ENCODE peak calls at places on chromosomes 5 and 9, in seven cellular contexts. K, F, R, S, J, L and Q are unnamed samples.
A peak's percentile ranks its signal among the peaks of the same experiment; 100 is the strongest.

GRCh38 chr9:87678650-87679355 is 47.1 kb upstream of the CTSL start:
- DNase-seq in K (peak; percentile 78), F (peak; percentile 52), R (peak; percentile 88), S (peak; percentile 75), J (no peak), L (no peak), Q (peak; percentile 71)

GRCh38 chr5:123496892-123497291 is 15.1 kb upstream of the CSNK1G3 start:
- DNase-seq in K (no peak), F (no peak), R (peak; percentile 29), S (no peak), J (no peak), L (no peak), Q (no peak)

GRCh38 chr5:181170996-181171395 is 23.6 kb downstream of the OR2V2 start:
- DNase-seq in K (no peak), F (no peak), R (no peak), S (no peak), J (no peak), L (no peak), Q (no peak)

GRCh38 chr5:122736086-122736485 is 38.8 kb upstream of the SNX2 start:
- DNase-seq in K (no peak), F (no peak), R (no peak), S (no peak), J (no peak), L (no peak), Q (no peak)

GRCh38 chr5:63500242-63500641 is 462.0 kb downstream of the HTR1A start:
- DNase-seq in K (no peak), F (peak; percentile 32), R (no peak), S (no peak), J (no peak), L (no peak), Q (no peak)

GRCh38 chr9:131500377-131500776 is 2.3 kb upstream of the POMT1 start:
- DNase-seq in K (peak; percentile 16), F (no peak), R (no peak), S (no peak), J (no peak), L (peak; percentile 72), Q (no peak)

GRCh38 chr9:6931913-6932312 is 174.1 kb downstream of the KDM4C start:
- DNase-seq in K (peak; percentile 36), F (no peak), R (peak; percentile 24), S (no peak), J (no peak), L (no peak), Q (no peak)

GRCh38 chr5:116492776-116493175 is 81.8 kb downstream of the SEMA6A start:
- DNase-seq in K (no peak), F (no peak), R (no peak), S (no peak), J (no peak), L (no peak), Q (no peak)

GRCh38 chr9:68872026-68872501 is 141.8 kb downstream of the PRKACG start:
- DNase-seq in K (no peak), F (no peak), R (no peak), S (no peak), J (no peak), L (no peak), Q (no peak)

GRCh38 chr5:164335837-164336236 is 830.4 kb downstream of the MAT2B start:
- DNase-seq in K (no peak), F (no peak), R (no peak), S (no peak), J (no peak), L (no peak), Q (no peak)

GRCh38 chr9:21576331-21577189 is 94.4 kb upstream of the IFNE start:
- DNase-seq in K (peak; percentile 81), F (no peak), R (peak; percentile 78), S (no peak), J (no peak), L (no peak), Q (no peak)

GRCh38 chr5:149464796-149465489 is 85.9 kb upstream of the IL17B start:
- DNase-seq in K (no peak), F (no peak), R (peak; percentile 85), S (no peak), J (no peak), L (no peak), Q (no peak)

GRCh38 chr5:13427859-13428557 is 516.5 kb downstream of the DNAH5 start:
- DNase-seq in K (no peak), F (no peak), R (no peak), S (no peak), J (no peak), L (no peak), Q (no peak)

GRCh38 chr5:61657010-61657409 is 325.0 kb downstream of the ZSWIM6 start:
- DNase-seq in K (no peak), F (no peak), R (no peak), S (no peak), J (no peak), L (no peak), Q (no peak)

GRCh38 chr9:136545065-136545965 is 533 bp downstream of the NOTCH1 start:
- DNase-seq in K (peak; percentile 28), F (peak; percentile 66), R (peak; percentile 57), S (no peak), J (no peak), L (peak; percentile 46), Q (no peak)

GRCh38 chr5:136518814-136519213 is 153.5 kb upstream of the TRPC7 start:
- DNase-seq in K (no peak), F (no peak), R (no peak), S (no peak), J (no peak), L (no peak), Q (no peak)

GRCh38 chr9:948497-948896 is 28.0 kb upstream of the DMRT3 start:
- DNase-seq in K (no peak), F (no peak), R (no peak), S (no peak), J (no peak), L (no peak), Q (no peak)

GRCh38 chr9:129539446-129539845 is 81.5 kb downstream of the C9orf50 start:
- DNase-seq in K (no peak), F (no peak), R (no peak), S (no peak), J (no peak), L (no peak), Q (no peak)

GRCh38 chr5:964821-965220 is 43.8 kb upstream of the NKD2 start:
- DNase-seq in K (no peak), F (no peak), R (peak; percentile 5), S (no peak), J (no peak), L (no peak), Q (no peak)

GRCh38 chr5:157459715-157460599 is at the start of gene NIPAL4:
- DNase-seq in K (no peak), F (no peak), R (peak; percentile 44), S (no peak), J (no peak), L (no peak), Q (no peak)

GRCh38 chr9:4923580-4924544 is 61.2 kb upstream of the JAK2 start:
- DNase-seq in K (peak; percentile 83), F (peak; percentile 69), R (peak; percentile 38), S (no peak), J (no peak), L (no peak), Q (no peak)

GRCh38 chr5:179233909-179234562 is 111.2 kb downstream of the ADAMTS2 start:
- DNase-seq in K (no peak), F (no peak), R (no peak), S (no peak), J (no peak), L (no peak), Q (no peak)

GRCh38 chr5:109769597-109770291 is 80.0 kb downstream of the MAN2A1 start:
- DNase-seq in K (no peak), F (no peak), R (no peak), S (no peak), J (no peak), L (no peak), Q (no peak)

GRCh38 chr5:78569441-78569840 is 79.1 kb downstream of the LHFPL2 start:
- DNase-seq in K (peak; percentile 72), F (no peak), R (no peak), S (no peak), J (no peak), L (no peak), Q (no peak)

GRCh38 chr5:135034963-135035677 is 1.1 kb upstream of the PITX1 start:
- DNase-seq in K (peak; percentile 23), F (no peak), R (no peak), S (peak; percentile 49), J (no peak), L (no peak), Q (no peak)

GRCh38 chr9:4097490-4097889 is 202.4 kb downstream of the GLIS3 start:
- DNase-seq in K (no peak), F (no peak), R (peak; percentile 13), S (no peak), J (no peak), L (no peak), Q (no peak)

GRCh38 chr9:136403538-136403914 is 3.6 kb upstream of the SNAPC4 start:
- DNase-seq in K (no peak), F (peak; percentile 24), R (no peak), S (no peak), J (no peak), L (peak; percentile 73), Q (no peak)

GRCh38 chr9:115229496-115229895 is 111.5 kb upstream of the TNC start:
- DNase-seq in K (no peak), F (no peak), R (no peak), S (no peak), J (no peak), L (no peak), Q (no peak)

GRCh38 chr9:111533099-111533785 is 8.3 kb downstream of the ZNF483 start:
- DNase-seq in K (no peak), F (no peak), R (peak; percentile 26), S (no peak), J (no peak), L (no peak), Q (no peak)

GRCh38 chr5:42242210-42242609 is 181.0 kb upstream of the GHR start:
- DNase-seq in K (no peak), F (no peak), R (no peak), S (no peak), J (no peak), L (no peak), Q (no peak)

GRCh38 chr5:181058786-181059296 is 18.8 kb downstream of the BTNL9 start:
- DNase-seq in K (no peak), F (no peak), R (no peak), S (no peak), J (no peak), L (no peak), Q (no peak)

GRCh38 chr9:7144265-7145046 is 386.7 kb downstream of the KDM4C start:
- DNase-seq in K (no peak), F (no peak), R (no peak), S (no peak), J (no peak), L (no peak), Q (no peak)

GRCh38 chr9:79057576-79057975 is 514.2 kb upstream of the TLE4 start:
- DNase-seq in K (no peak), F (no peak), R (peak; percentile 27), S (no peak), J (no peak), L (no peak), Q (no peak)

GRCh38 chr9:76916231-76916630 is 10.3 kb upstream of the PRUNE2 start:
- DNase-seq in K (peak; percentile 58), F (no peak), R (no peak), S (no peak), J (no peak), L (no peak), Q (no peak)

GRCh38 chr9:118529210-118529609 is 825.0 kb downstream of the TLR4 start:
- DNase-seq in K (no peak), F (no peak), R (peak; percentile 61), S (no peak), J (no peak), L (no peak), Q (no peak)

GRCh38 chr9:98552306-98552705 is 156.4 kb downstream of the GABBR2 start:
- DNase-seq in K (no peak), F (no peak), R (no peak), S (no peak), J (no peak), L (no peak), Q (no peak)

GRCh38 chr5:140978260-140978659 is 12.0 kb downstream of the PCDHAC2 start:
- DNase-seq in K (no peak), F (no peak), R (no peak), S (peak; percentile 7), J (no peak), L (no peak), Q (no peak)